ENCODE peak calls at places on chromosomes 11 and 22, in five cellular contexts. U, G, F, H and B are unnamed samples.

GRCh38 chr11:92735039-92735438 is 234.4 kb upstream of the MTNR1B start:
- DNase-seq in F (no peak), G (no peak), U (no peak), H (no peak), B (no peak)

GRCh38 chr11:17927643-17928343 is 85.1 kb downstream of the SERGEF start:
- DNase-seq in H (no peak), F (no peak), U (no peak), G (no peak), B (no peak)

GRCh38 chr11:60978546-60979380 is 7.3 kb downstream of the CD6 start:
- DNase-seq in G (no peak), H (no peak), U (peak), F (no peak), B (no peak)

GRCh38 chr22:43288807-43289417 is 54.3 kb downstream of the SCUBE1 start:
- DNase-seq in G (no peak), U (no peak), H (no peak), F (no peak), B (no peak)

GRCh38 chr22:40666151-40666848 is 13.0 kb upstream of the MCHR1 start:
- DNase-seq in G (no peak), U (no peak), F (no peak), H (no peak), B (no peak)

GRCh38 chr11:38411149-38411548 is 1813.1 kb upstream of the RAG2 start:
- DNase-seq in U (no peak), G (no peak), H (no peak), F (no peak), B (no peak)

GRCh38 chr11:65766535-65766934 is 14.2 kb downstream of the AP5B1 start:
- DNase-seq in H (no peak), F (no peak), U (no peak), G (no peak), B (no peak)

GRCh38 chr11:25612806-25613205 is 719.1 kb upstream of the ANO3 start:
- DNase-seq in U (no peak), G (no peak), F (no peak), H (no peak), B (no peak)

GRCh38 chr11:60699282-60699681 is at the start of gene MS4A8:
- DNase-seq in G (no peak), H (no peak), F (no peak), U (no peak), B (peak)

GRCh38 chr11:121328213-121328966 is 35.8 kb downstream of the SC5D start:
- DNase-seq in G (no peak), U (no peak), H (no peak), F (no peak), B (no peak)

GRCh38 chr11:120398184-120398583 is 62.0 kb downstream of the ARHGEF12 start:
- DNase-seq in F (no peak), H (no peak), U (no peak), G (no peak), B (no peak)

GRCh38 chr11:26632691-26633159 is 60.7 kb upstream of the MUC15 start:
- DNase-seq in F (no peak), H (no peak), G (no peak), U (peak), B (no peak)

GRCh38 chr11:44014968-44015623 is 32.7 kb upstream of the ACCSL start:
- DNase-seq in G (no peak), H (no peak), F (no peak), U (no peak), B (no peak)

GRCh38 chr11:40306938-40307548 is 1152.4 kb downstream of the LRRC4C start:
- DNase-seq in G (no peak), U (no peak), F (peak), H (peak), B (peak)

GRCh38 chr11:86067230-86068137 is 1.4 kb downstream of the PICALM start:
- DNase-seq in F (peak), U (no peak), H (no peak), G (no peak), B (no peak)

GRCh38 chr11:75567971-75568370 is 5.9 kb downstream of the SERPINH1 start:
- DNase-seq in F (no peak), U (no peak), G (no peak), H (no peak), B (no peak)

GRCh38 chr11:64727131-64727530 is 4.1 kb upstream of the NRXN2 start:
- DNase-seq in U (no peak), G (no peak), H (no peak), F (no peak), B (no peak)

GRCh38 chr11:31702966-31703365 is 108.2 kb downstream of the PAX6 start:
- DNase-seq in H (no peak), F (peak), G (no peak), U (no peak), B (no peak)

GRCh38 chr11:79520086-79520485 is 79.3 kb upstream of the TENM4 start:
- DNase-seq in U (no peak), H (no peak), G (no peak), F (no peak), B (no peak)

GRCh38 chr22:42905217-42905616 is 48.1 kb upstream of the ARFGAP3 start:
- DNase-seq in F (no peak), U (no peak), G (no peak), H (no peak), B (no peak)

GRCh38 chr11:118473537-118473936 is 37.2 kb downstream of the KMT2A start:
- DNase-seq in F (no peak), G (no peak), U (no peak), H (no peak), B (no peak)

GRCh38 chr22:38870312-38870741 is 1.7 kb downstream of the CBX6 start:
- DNase-seq in F (peak), H (peak), U (peak), G (peak), B (peak)

GRCh38 chr11:70270877-70271634 is 566 bp downstream of the PPFIA1 start:
- DNase-seq in F (peak), H (no peak), G (peak), U (no peak), B (peak)

GRCh38 chr11:110907629-110908028 is 195.4 kb upstream of the ARHGAP20 start:
- DNase-seq in G (no peak), U (no peak), F (no peak), H (no peak), B (no peak)

GRCh38 chr11:76047231-76047630 is 159.1 kb downstream of the WNT11 start:
- DNase-seq in F (no peak), G (no peak), H (no peak), U (no peak), B (no peak)

GRCh38 chr11:61532136-61533038 is 23.8 kb downstream of the LRRC10B start:
- DNase-seq in G (peak), F (peak), H (peak), U (no peak), B (peak)

GRCh38 chr11:28058333-28058732 is 49.6 kb downstream of the KIF18A start:
- DNase-seq in G (no peak), F (peak), U (no peak), H (peak), B (no peak)

GRCh38 chr11:69411257-69411924 is 70.1 kb upstream of the LINC01488 start:
- DNase-seq in F (no peak), U (no peak), G (no peak), H (no peak), B (no peak)

GRCh38 chr11:70577258-70577603 is 178.9 kb downstream of the CTTN start:
- DNase-seq in H (no peak), F (no peak), U (no peak), G (no peak), B (no peak)

GRCh38 chr11:76682681-76683080 is 12.1 kb upstream of the LRRC32 start:
- DNase-seq in G (no peak), H (no peak), U (no peak), F (no peak), B (no peak)

GRCh38 chr11:15819679-15820286 is 536.6 kb downstream of the SOX6 start:
- DNase-seq in U (no peak), G (peak), H (peak), F (peak), B (peak)

GRCh38 chr11:93906486-93906885 is 56.1 kb upstream of the VSTM5 start:
- DNase-seq in F (no peak), G (no peak), H (no peak), U (no peak), B (no peak)

GRCh38 chr11:93904711-93905110 is 54.3 kb upstream of the VSTM5 start:
- DNase-seq in F (no peak), H (no peak), U (no peak), G (no peak), B (no peak)

GRCh38 chr11:93902921-93903320 is 52.5 kb upstream of the VSTM5 start:
- DNase-seq in F (no peak), G (no peak), U (no peak), H (no peak), B (no peak)

GRCh38 chr11:93903989-93904388 is 53.6 kb upstream of the VSTM5 start:
- DNase-seq in U (no peak), G (no peak), H (no peak), F (no peak), B (no peak)

GRCh38 chr11:93905384-93905783 is 55.0 kb upstream of the VSTM5 start:
- DNase-seq in F (peak), G (no peak), H (no peak), U (no peak), B (no peak)
- TF ChIP-seq SUZ12 in F (no peak), G (no peak), H (no peak), U (no peak), B (no peak)

GRCh38 chr11:107849791-107850190 is 8.8 kb downstream of the SLC35F2 start:
- DNase-seq in U (no peak), H (no peak), G (no peak), F (no peak), B (no peak)
- TF ChIP-seq SUZ12 in U (no peak), H (no peak), G (no peak), F (no peak), B (no peak)

GRCh38 chr11:95487938-95488337 is 256.9 kb upstream of the SESN3 start:
- DNase-seq in G (no peak), F (peak), U (no peak), H (no peak), B (no peak)

GRCh38 chr11:95494167-95494566 is 263.2 kb upstream of the SESN3 start:
- DNase-seq in F (no peak), G (no peak), U (no peak), H (no peak), B (no peak)

GRCh38 chr11:95486979-95487378 is 256.0 kb upstream of the SESN3 start:
- DNase-seq in U (no peak), G (no peak), H (no peak), F (no peak), B (no peak)

GRCh38 chr11:95487391-95487790 is 256.4 kb upstream of the SESN3 start:
- DNase-seq in F (no peak), H (no peak), U (peak), G (no peak), B (no peak)

GRCh38 chr11:95490625-95491024 is 259.6 kb upstream of the SESN3 start:
- DNase-seq in G (no peak), H (no peak), F (no peak), U (no peak), B (no peak)
- TF ChIP-seq SUZ12 in G (no peak), H (no peak), F (no peak), U (no peak), B (no peak)

GRCh38 chr22:25692392-25692791 is 49.6 kb upstream of the MYO18B start:
- DNase-seq in G (no peak), F (no peak), H (no peak), U (no peak), B (no peak)

GRCh38 chr22:25692965-25693565 is 48.9 kb upstream of the MYO18B start:
- DNase-seq in F (no peak), H (no peak), G (no peak), U (no peak), B (no peak)

GRCh38 chr22:25688627-25689026 is 53.4 kb upstream of the MYO18B start:
- DNase-seq in G (no peak), F (no peak), U (no peak), H (no peak), B (no peak)

GRCh38 chr22:25690798-25691197 is 51.2 kb upstream of the MYO18B start:
- DNase-seq in G (no peak), H (no peak), U (no peak), F (no peak), B (no peak)

GRCh38 chr22:25689631-25690030 is 52.4 kb upstream of the MYO18B start:
- DNase-seq in G (no peak), U (no peak), H (no peak), F (no peak), B (no peak)
- TF ChIP-seq SUZ12 in G (no peak), U (no peak), H (no peak), F (no peak), B (no peak)